ENCODE peak calls at places on chromosomes 3 and 15, in five cellular contexts. J, N, C, M and B are unnamed samples.

GRCh38 chr3:152257246-152258074 is 11.3 kb upstream of the MBNL1 start:
- ATAC-seq in J (no peak), C (peak; percentile 23), M (peak; percentile 92), N (peak; percentile 38), B (no peak)

GRCh38 chr3:48856469-48856868 is 8.8 kb upstream of the PRKAR2A start:
- ATAC-seq in C (no peak), M (no peak), N (no peak), J (peak; percentile 58), B (no peak)

GRCh38 chr3:16203671-16204629 is 29.5 kb downstream of the GALNT15 start:
- ATAC-seq in M (no peak), N (no peak), C (no peak), J (no peak), B (no peak)

GRCh38 chr15:37140531-37141053 is 40.2 kb upstream of the MEIS2 start:
- ATAC-seq in J (no peak), M (no peak), N (no peak), C (no peak), B (no peak)

GRCh38 chr3:73490453-73491311 is 134.1 kb downstream of the PDZRN3 start:
- ATAC-seq in N (peak; percentile 50), M (no peak), C (no peak), J (peak; percentile 86), B (peak; percentile 14)

GRCh38 chr3:183197734-183198133 is 35.2 kb upstream of the LAMP3 start:
- ATAC-seq in C (no peak), M (no peak), J (no peak), N (no peak), B (no peak)

GRCh38 chr3:158771982-158772381 is 29.9 kb upstream of the MFSD1 start:
- ATAC-seq in C (no peak), N (no peak), J (no peak), M (no peak), B (no peak)

GRCh38 chr15:100330221-100330620 is 11.6 kb downstream of the ADAMTS17 start:
- ATAC-seq in N (no peak), M (no peak), J (no peak), C (no peak), B (no peak)

GRCh38 chr15:80948651-80949292 is 40.8 kb downstream of the MESD start:
- ATAC-seq in M (no peak), C (no peak), N (no peak), J (no peak), B (no peak)

GRCh38 chr3:112393360-112393728 is 60.4 kb downstream of the CD200 start:
- ATAC-seq in M (no peak), N (no peak), C (no peak), J (no peak), B (no peak)

GRCh38 chr3:123338620-123339061 is 110.2 kb downstream of the ADCY5 start:
- ATAC-seq in C (no peak), M (no peak), J (no peak), N (no peak), B (no peak)

GRCh38 chr3:63351159-63352007 is 73.3 kb downstream of the SYNPR start:
- ATAC-seq in C (peak; percentile 71), N (peak; percentile 78), J (peak; percentile 84), M (peak; percentile 79), B (no peak)

GRCh38 chr3:99176169-99176964 is 274.9 kb upstream of the DCBLD2 start:
- ATAC-seq in M (no peak), J (no peak), N (no peak), C (no peak), B (no peak)

GRCh38 chr3:99172736-99173657 is 271.5 kb upstream of the DCBLD2 start:
- ATAC-seq in J (peak; percentile 89), C (peak; percentile 62), M (peak; percentile 88), N (peak; percentile 66), B (no peak)

GRCh38 chr3:99170867-99171517 is 269.5 kb upstream of the DCBLD2 start:
- ATAC-seq in N (peak; percentile 31), C (no peak), J (no peak), M (no peak), B (no peak)

GRCh38 chr3:99171815-99172214 is 270.3 kb upstream of the DCBLD2 start:
- ATAC-seq in M (no peak), J (no peak), N (peak; percentile 41), C (no peak), B (no peak)

DNA sequence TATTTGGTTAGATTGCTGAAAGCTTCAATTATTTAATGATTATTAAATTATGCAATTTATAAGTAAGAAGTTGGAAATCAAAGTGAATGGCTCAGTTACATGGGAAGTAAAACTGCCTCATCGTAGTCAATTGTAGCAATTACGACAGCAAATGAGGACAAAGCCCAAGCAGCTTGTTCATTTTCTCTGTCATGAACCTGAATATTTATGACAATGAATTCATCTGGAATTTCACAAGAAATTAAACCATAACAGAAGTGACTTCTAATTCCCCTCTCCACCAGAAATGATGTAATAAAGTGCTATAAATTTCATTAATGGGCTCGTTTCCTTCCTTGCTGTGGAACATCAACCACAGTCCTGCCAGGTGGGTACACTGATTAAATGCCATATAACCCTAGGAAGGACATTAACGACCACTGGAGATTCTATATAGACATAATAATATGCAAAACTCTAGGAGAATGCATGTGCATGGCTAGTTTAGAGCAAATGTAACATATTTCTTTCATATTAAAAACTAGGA is 273.8 kb upstream of the DCBLD2 start:
- ATAC-seq in N (no peak), J (no peak), M (no peak), C (no peak), B (no peak)
- TF ChIP-seq POLR2AphosphoS5 in N (no peak), J (no peak), M (no peak), C (no peak), B (no peak)

DNA sequence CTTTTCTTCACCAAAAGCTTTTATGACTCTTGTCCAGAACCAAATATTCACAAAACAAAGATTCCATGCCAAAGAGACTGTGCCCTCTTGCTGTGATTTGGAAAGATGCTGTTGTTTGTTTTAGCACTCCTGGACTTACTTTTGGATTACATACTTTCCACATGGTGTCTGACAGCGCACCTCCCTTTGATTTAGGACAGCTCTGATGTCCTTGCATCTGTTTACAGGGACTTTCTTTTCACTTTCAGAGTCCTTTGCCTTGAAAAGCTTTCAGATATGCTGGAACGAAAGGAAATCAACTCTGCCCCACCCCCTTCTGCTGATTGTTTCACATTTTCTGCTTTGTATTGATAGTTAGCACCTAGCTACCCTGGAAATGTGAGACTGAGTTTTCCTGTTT is 133.0 kb upstream of the NR2E3 start:
- ATAC-seq in M (no peak), C (no peak), J (no peak), N (no peak), B (no peak)
- H3K4me1 ChIP-seq in M (peaks cover 12% of the 10 kb centered on the region), C (no peaks in the 10 kb centered on the region), J (peaks cover 57% of the 10 kb centered on the region), N (peaks cover 22% of the 10 kb centered on the region), B (no peaks in the 10 kb centered on the region)

GRCh38 chr15:53530762-53531161 is 228.7 kb downstream of the WDR72 start:
- ATAC-seq in N (no peak), J (no peak), C (no peak), M (no peak), B (no peak)
- TF ChIP-seq EP300 in N (no peak), J (no peak), C (no peak), M (no peak), B (no peak)

GRCh38 chr3:8499181-8499611 is 2.4 kb upstream of the LMCD1 start:
- ATAC-seq in C (no peak), N (no peak), M (no peak), J (no peak), B (no peak)
- TF ChIP-seq POLR2AphosphoS5 in C (no peak), N (no peak), M (no peak), J (no peak), B (no peak)

GRCh38 chr3:17733270-17733669 is 9.2 kb downstream of the TBC1D5 start:
- ATAC-seq in M (no peak), J (no peak), N (no peak), C (no peak), B (no peak)

GRCh38 chr3:17737591-17737990 is 4.8 kb downstream of the TBC1D5 start:
- ATAC-seq in N (no peak), C (no peak), J (no peak), M (no peak), B (no peak)

GRCh38 chr3:17738219-17738618 is 4.2 kb downstream of the TBC1D5 start:
- ATAC-seq in C (no peak), J (no peak), M (no peak), N (no peak), B (no peak)

GRCh38 chr3:17730318-17730967 is 12.0 kb downstream of the TBC1D5 start:
- ATAC-seq in M (peak; percentile 36), J (no peak), C (peak; percentile 94), N (no peak), B (no peak)

GRCh38 chr3:17733768-17734167 is 8.7 kb downstream of the TBC1D5 start:
- ATAC-seq in C (no peak), N (no peak), M (no peak), J (no peak), B (no peak)
- H3K4me1 ChIP-seq in C (peaks cover 55% of the 10 kb centered on the region), N (no peaks in the 10 kb centered on the region), M (no peaks in the 10 kb centered on the region), J (peaks cover 9% of the 10 kb centered on the region), B (peaks cover 11% of the 10 kb centered on the region)

DNA sequence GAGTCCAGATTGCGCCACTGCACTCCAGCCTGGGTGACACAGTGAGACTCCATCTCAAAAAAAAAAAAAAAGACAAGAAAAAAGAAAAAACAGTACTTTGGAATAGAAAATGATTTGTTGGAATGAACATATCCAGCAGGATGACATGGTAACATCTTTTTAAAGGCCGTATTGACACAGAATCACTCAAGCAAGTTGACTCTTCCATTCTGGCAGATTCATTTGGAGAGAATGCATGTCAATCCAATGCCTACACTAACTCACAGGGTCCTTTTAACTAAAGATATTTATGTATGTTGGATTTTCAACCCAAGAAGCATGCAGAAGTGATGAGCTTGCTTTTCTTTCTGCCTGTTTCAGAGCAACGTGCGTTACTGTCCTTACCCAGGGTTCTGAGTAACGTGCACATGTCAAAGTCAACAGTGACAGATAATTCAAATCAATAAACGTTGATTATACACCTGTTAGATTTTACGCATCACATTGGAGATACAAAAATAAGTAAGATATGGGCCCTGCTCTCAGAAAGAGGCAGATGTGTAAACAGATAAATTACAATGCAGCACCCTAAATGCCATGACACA is 77.1 kb upstream of the FNDC3B start:
- ATAC-seq in N (no peak), C (no peak), J (no peak), M (no peak), B (no peak)
- TF ChIP-seq EP300 in N (no peak), C (peak; percentile 13), J (no peak), M (no peak), B (no peak)